ENCODE peak calls at places on chromosomes 7 and 10, in seven cellular contexts. O, D, C, Q, S, E and V are unnamed samples.

GRCh38 chr10:8502611-8503010 is 448.1 kb downstream of the GATA3 start:
- DNase-seq in S (no peak), O (no peak), Q (no peak), D (no peak), E (no peak), C (no peak), V (no peak)

GRCh38 chr10:132477398-132478340 is 59.9 kb upstream of the INPP5A start:
- DNase-seq in S (no peak), E (no peak), C (no peak), Q (no peak), O (no peak), D (no peak), V (no peak)

GRCh38 chr7:22185559-22185958 is 171.4 kb downstream of the RAPGEF5 start:
- DNase-seq in O (no peak), C (no peak), S (no peak), Q (no peak), E (no peak), D (no peak), V (no peak)

GRCh38 chr7:91836065-91836368 is 44.5 kb downstream of the MTERF1 start:
- DNase-seq in C (no peak), O (no peak), S (no peak), D (no peak), Q (no peak), E (no peak), V (no peak)

GRCh38 chr10:61869772-61870520 is 31.6 kb upstream of the ARID5B start:
- DNase-seq in Q (no peak), S (no peak), O (no peak), E (no peak), D (peak), C (no peak), V (no peak)

GRCh38 chr7:152145853-152146466 is 120.5 kb downstream of the GALNT11 start:
- DNase-seq in O (no peak), S (peak), D (peak), E (peak), C (peak), Q (no peak), V (peak)

GRCh38 chr7:151133986-151134742 is 33.3 kb downstream of the GBX1 start:
- DNase-seq in O (no peak), C (no peak), D (no peak), E (no peak), Q (no peak), S (no peak), V (no peak)

GRCh38 chr10:57864789-57865676 is 402.7 kb downstream of the IPMK start:
- DNase-seq in S (no peak), E (no peak), C (no peak), O (no peak), Q (no peak), D (no peak), V (no peak)

GRCh38 chr7:45645141-45645969 is 71.2 kb downstream of the ADCY1 start:
- DNase-seq in E (no peak), C (no peak), Q (peak), D (no peak), S (no peak), O (no peak), V (no peak)

GRCh38 chr7:134440067-134440466 is 18.8 kb downstream of the AKR1B1 start:
- DNase-seq in O (no peak), E (no peak), S (no peak), D (no peak), C (no peak), Q (peak), V (no peak)

GRCh38 chr7:143387156-143387975 is 6.2 kb downstream of the ZYX start:
- DNase-seq in Q (no peak), E (no peak), O (peak), D (no peak), C (no peak), S (no peak), V (no peak)

GRCh38 chr10:96645191-96645721 is 58.4 kb upstream of the TM9SF3 start:
- DNase-seq in Q (peak), D (no peak), S (no peak), C (no peak), O (no peak), E (no peak), V (no peak)

GRCh38 chr7:138773817-138774216 is 24.0 kb upstream of the TMEM213 start:
- DNase-seq in Q (no peak), E (no peak), D (no peak), O (peak), C (no peak), S (no peak), V (peak)

GRCh38 chr7:55438085-55438764 is 73.1 kb downstream of the LANCL2 start:
- DNase-seq in Q (no peak), C (peak), E (no peak), S (no peak), O (no peak), D (no peak), V (no peak)

GRCh38 chr10:6271663-6272062 is 68.9 kb downstream of the PFKFB3 start:
- DNase-seq in C (no peak), D (no peak), Q (no peak), S (no peak), E (no peak), O (no peak), V (no peak)

GRCh38 chr10:88980247-88980646 is 10.4 kb upstream of the FAS start:
- DNase-seq in S (no peak), O (no peak), Q (no peak), C (no peak), D (no peak), E (no peak), V (no peak)